ENCODE peak calls at places on chromosomes 7 and 10, in five cellular contexts. W, Y, T, M and I are unnamed samples.

GRCh38 chr10:129193148-129193547 is 273.9 kb upstream of the MGMT start:
- DNase-seq in W (no peak), Y (no peak), T (peak), M (no peak), I (no peak)

GRCh38 chr7:103990991-103991390 is 1.5 kb upstream of the RELN start:
- DNase-seq in W (no peak), Y (no peak), T (no peak), M (peak), I (no peak)

GRCh38 chr10:17290226-17290625 is 62.2 kb downstream of the VIM start:
- DNase-seq in W (peak), Y (no peak), T (peak), M (peak), I (no peak)

GRCh38 chr7:132489776-132490237 is 86.5 kb downstream of the PLXNA4 start:
- DNase-seq in W (no peak), Y (no peak), T (no peak), M (no peak), I (no peak)

GRCh38 chr10:47402681-47403301 is 18.7 kb upstream of the ZNF488 start:
- DNase-seq in W (peak), Y (peak), T (peak), M (no peak), I (peak)

GRCh38 chr7:151389768-151390593 is 19.9 kb downstream of the WDR86 start:
- DNase-seq in W (no peak), Y (no peak), T (no peak), M (no peak), I (no peak)

GRCh38 chr10:65769828-65770227 is 1156.0 kb upstream of the LRRTM3 start:
- DNase-seq in W (no peak), Y (no peak), T (no peak), M (no peak), I (no peak)

GRCh38 chr10:32972929-32973328 is 14.9 kb upstream of the ITGB1 start:
- DNase-seq in W (no peak), Y (no peak), T (no peak), M (no peak), I (no peak)

GRCh38 chr10:519055-519715 is 170.3 kb downstream of the DIP2C start:
- DNase-seq in W (no peak), Y (no peak), T (no peak), M (no peak), I (no peak)

GRCh38 chr10:74851834-74852233 is 25.4 kb downstream of the KAT6B start:
- DNase-seq in W (no peak), Y (no peak), T (no peak), M (no peak), I (no peak)

GRCh38 chr7:120344276-120344675 is 71.3 kb downstream of the KCND2 start:
- DNase-seq in W (no peak), Y (no peak), T (no peak), M (no peak), I (no peak)

GRCh38 chr7:22356010-22356854 is 722 bp downstream of the RAPGEF5 start:
- DNase-seq in W (peak), Y (no peak), T (peak), M (peak), I (no peak)

GRCh38 chr10:77782328-77783061 is 144.1 kb downstream of the DLG5 start:
- DNase-seq in W (no peak), Y (no peak), T (no peak), M (no peak), I (no peak)

GRCh38 chr10:123573236-123574147 is 92.7 kb upstream of the GPR26 start:
- DNase-seq in W (peak), Y (no peak), T (peak), M (peak), I (no peak)

GRCh38 chr7:66399566-66399965 is 194.4 kb downstream of the TPST1 start:
- DNase-seq in W (no peak), Y (no peak), T (no peak), M (no peak), I (no peak)

GRCh38 chr7:141430426-141431142 is 120.6 kb upstream of the AGK start:
- DNase-seq in W (no peak), Y (no peak), T (peak), M (peak), I (no peak)

GRCh38 chr7:105012503-105013282 is 1.3 kb upstream of the KMT2E start:
- DNase-seq in W (peak), Y (peak), T (peak), M (peak), I (peak)

GRCh38 chr7:38054199-38054598 is 123.8 kb upstream of the STARD3NL start:
- DNase-seq in W (no peak), Y (no peak), T (no peak), M (peak), I (no peak)

GRCh38 chr10:11874568-11875182 is 51.5 kb downstream of the PROSER2 start:
- DNase-seq in W (peak), Y (no peak), T (peak), M (no peak), I (no peak)